ENCODE peak calls at places on chromosome 14, in six cellular contexts. W is T-helper 9 cell, N is IMR-90, I is adipocyte, T is NCI-H1436, S is NAMALWA. G is an unnamed sample.

GRCh38 chr14:75249251-75249957 is 29.2 kb upstream of the FOS start:
- DNase-seq in W (peak), N (no peak), I (no peak), T (peak), S (peak), G (no peak)

GRCh38 chr14:20623798-20624197 is 17.7 kb downstream of the OR6S1 start:
- DNase-seq in W (no peak), N (no peak), I (no peak), T (no peak), S (no peak), G (no peak)

GRCh38 chr14:22494486-22495135 is 94.4 kb downstream of the DAD1 start:
- DNase-seq in W (no peak), N (no peak), I (no peak), T (no peak), S (no peak), G (no peak)

GRCh38 chr14:61420326-61420725 is 98.9 kb downstream of the PRKCH start:
- DNase-seq in W (no peak), N (peak), I (peak), T (no peak), S (no peak), G (no peak)

GRCh38 chr14:23070262-23071129 is 13.2 kb upstream of the CDH24 start:
- DNase-seq in W (no peak), N (no peak), I (peak), T (no peak), S (no peak), G (no peak)

GRCh38 chr14:101895256-101895655 is 69.1 kb upstream of the DYNC1H1 start:
- DNase-seq in W (no peak), N (no peak), I (no peak), T (no peak), S (no peak), G (no peak)

GRCh38 chr14:92638266-92638665 is 110.2 kb downstream of the LGMN start:
- DNase-seq in W (no peak), N (no peak), I (no peak), T (no peak), S (no peak), G (no peak)

GRCh38 chr14:55577229-55577628 is 2.8 kb upstream of the KTN1 start:
- DNase-seq in W (no peak), N (no peak), I (no peak), T (no peak), S (no peak), G (peak)

GRCh38 chr14:75969126-75969525 is 12.7 kb downstream of the TGFB3 start:
- DNase-seq in W (no peak), N (no peak), I (no peak), T (no peak), S (no peak), G (no peak)

GRCh38 chr14:35220920-35221319 is 71.3 kb upstream of the PSMA6 start:
- DNase-seq in W (no peak), N (no peak), I (no peak), T (no peak), S (no peak), G (no peak)

GRCh38 chr14:55731881-55732498 is 152.0 kb downstream of the KTN1 start:
- DNase-seq in W (peak), N (peak), I (peak), T (peak), S (peak), G (peak)

GRCh38 chr14:85534914-85535313 is 5.0 kb downstream of the FLRT2 start:
- DNase-seq in W (no peak), N (no peak), I (peak), T (no peak), S (no peak), G (no peak)

GRCh38 chr14:89955022-89955414 is 488 bp upstream of the EFCAB11 start:
- DNase-seq in W (no peak), N (no peak), I (no peak), T (no peak), S (no peak), G (no peak)

GRCh38 chr14:64952598-64953309 is 10.2 kb upstream of the GPX2 start:
- DNase-seq in W (no peak), N (no peak), I (no peak), T (no peak), S (peak), G (no peak)

GRCh38 chr14:75941030-75941429 is 40.8 kb downstream of the TGFB3 start:
- DNase-seq in W (no peak), N (peak), I (peak), T (no peak), S (no peak), G (no peak)

GRCh38 chr14:74897642-74898041 is 15.9 kb downstream of the DLST start:
- DNase-seq in W (no peak), N (no peak), I (no peak), T (no peak), S (no peak), G (no peak)

GRCh38 chr14:68548194-68549056 is 244.4 kb downstream of the ZFP36L1 start:
- DNase-seq in W (no peak), N (peak), I (peak), T (peak), S (no peak), G (peak)

GRCh38 chr14:25843761-25844470 is 753.9 kb downstream of the NOVA1 start:
- DNase-seq in W (no peak), N (no peak), I (no peak), T (no peak), S (no peak), G (no peak)

GRCh38 chr14:92990456-92991430 is 67.8 kb downstream of the CHGA start:
- DNase-seq in W (no peak), N (no peak), I (no peak), T (peak), S (no peak), G (no peak)

GRCh38 chr14:103656758-103657133 is 27.7 kb downstream of the KLC1 start:
- DNase-seq in W (no peak), N (no peak), I (no peak), T (no peak), S (no peak), G (no peak)

G was measured in fibroblast of the aortic adventitia.